ENCODE peak calls at places on chromosomes 11 and 22, in six cellular contexts. U, R, T, Q, P and L are unnamed samples.

GRCh38 chr11:120954381-120954780 is 69.5 kb upstream of the TBCEL start:
- DNase-seq in U (no peak), R (no peak), T (no peak), Q (no peak), P (no peak), L (no peak)

GRCh38 chr11:12013771-12014170 is 5.3 kb upstream of the DKK3 start:
- DNase-seq in U (no peak), R (no peak), T (no peak), Q (no peak), P (no peak), L (no peak)

GRCh38 chr22:38316340-38317236 is 645 bp downstream of the CSNK1E start:
- DNase-seq in U (peak), R (peak), T (no peak), Q (peak), P (peak), L (no peak)

GRCh38 chr22:35835998-35836691 is 118.5 kb downstream of the APOL5 start:
- DNase-seq in U (no peak), R (peak), T (peak), Q (peak), P (peak), L (no peak)

GRCh38 chr22:38850941-38851849 is 7.4 kb upstream of the NPTXR start:
- DNase-seq in U (no peak), R (no peak), T (peak), Q (no peak), P (no peak), L (no peak)

GRCh38 chr11:27839226-27839913 is 139.1 kb upstream of the BDNF start:
- DNase-seq in U (no peak), R (no peak), T (peak), Q (no peak), P (no peak), L (no peak)

GRCh38 chr22:36191106-36191836 is 10.3 kb downstream of the APOL4 start:
- DNase-seq in U (no peak), R (peak), T (no peak), Q (no peak), P (peak), L (no peak)

GRCh38 chr22:42670921-42671709 is 21.9 kb upstream of the CYB5R3 start:
- DNase-seq in U (no peak), R (no peak), T (peak), Q (no peak), P (no peak), L (no peak)

GRCh38 chr11:64650923-64651523 is 60.0 kb downstream of the SLC22A12 start:
- DNase-seq in U (peak), R (no peak), T (peak), Q (peak), P (no peak), L (no peak)

GRCh38 chr11:36312593-36312990 is 16.5 kb downstream of the PRR5L start:
- DNase-seq in U (no peak), R (no peak), T (peak), Q (no peak), P (no peak), L (no peak)

GRCh38 chr11:993632-994167 is 42.8 kb downstream of the MUC6 start:
- DNase-seq in U (no peak), R (no peak), T (no peak), Q (no peak), P (no peak), L (no peak)

GRCh38 chr11:7579226-7579825 is 65.5 kb downstream of the PPFIBP2 start:
- DNase-seq in U (no peak), R (peak), T (no peak), Q (no peak), P (no peak), L (no peak)

GRCh38 chr11:34151166-34151565 is 45.7 kb downstream of the NAT10 start:
- DNase-seq in U (no peak), R (peak), T (no peak), Q (no peak), P (no peak), L (no peak)

GRCh38 chr11:113296447-113297205 is 17.8 kb upstream of the TTC12 start:
- DNase-seq in U (no peak), R (no peak), T (no peak), Q (no peak), P (no peak), L (no peak)
- H3K27ac ChIP-seq in U (no peak), R (no peak), T (no peak), Q (no peak), P (no peak), L (no peak)

GRCh38 chr11:110469101-110469500 is 39.4 kb downstream of the FDX1 start:
- DNase-seq in U (no peak), R (no peak), T (no peak), Q (no peak), P (no peak), L (no peak)

GRCh38 chr11:110470716-110471115 is 41.0 kb downstream of the FDX1 start:
- DNase-seq in U (no peak), R (no peak), T (no peak), Q (no peak), P (no peak), L (no peak)

GRCh38 chr11:110472858-110473257 is 43.1 kb downstream of the FDX1 start:
- DNase-seq in U (no peak), R (no peak), T (peak), Q (no peak), P (no peak), L (no peak)

GRCh38 chr11:110473666-110474065 is 43.9 kb downstream of the FDX1 start:
- DNase-seq in U (no peak), R (no peak), T (no peak), Q (no peak), P (no peak), L (no peak)

DNA sequence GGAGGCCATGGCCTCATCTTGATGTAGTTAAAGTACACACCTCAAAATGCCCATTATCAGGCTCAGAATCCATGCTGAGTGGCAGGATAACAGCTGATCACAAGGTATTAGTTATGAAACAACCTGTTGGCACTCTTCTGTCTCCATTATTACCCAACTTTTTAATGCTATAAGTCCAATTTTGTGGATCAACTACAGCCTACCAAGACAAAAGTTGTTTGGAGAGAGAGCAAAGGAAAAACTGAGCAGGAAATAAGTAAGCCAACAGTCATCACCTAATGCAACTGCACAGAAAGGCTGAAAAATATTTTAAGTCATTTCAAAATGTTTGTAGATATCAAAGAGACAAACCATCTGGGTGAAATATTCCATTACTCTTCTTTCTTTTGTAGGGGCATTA is 41.6 kb downstream of the FDX1 start:
- DNase-seq in U (no peak), R (no peak), T (no peak), Q (no peak), P (no peak), L (no peak)
- H3K27ac ChIP-seq in U (no peak), R (no peak), T (no peak), Q (no peak), P (no peak), L (no peak)

GRCh38 chr22:30615543-30615954 is 8.6 kb downstream of the TCN2 start:
- DNase-seq in U (no peak), R (no peak), T (no peak), Q (no peak), P (no peak), L (no peak)
- H3K27ac ChIP-seq in U (no peak), R (no peak), T (no peak), Q (no peak), P (no peak), L (no peak)

GRCh38 chr11:106390078-106390477 is 312.6 kb downstream of the AASDHPPT start:
- DNase-seq in U (no peak), R (no peak), T (no peak), Q (no peak), P (no peak), L (no peak)

GRCh38 chr11:106389096-106389495 is 311.6 kb downstream of the AASDHPPT start:
- DNase-seq in U (no peak), R (no peak), T (peak), Q (no peak), P (no peak), L (no peak)

GRCh38 chr11:106395716-106396349 is 318.4 kb downstream of the AASDHPPT start:
- DNase-seq in U (no peak), R (no peak), T (no peak), Q (no peak), P (no peak), L (no peak)

GRCh38 chr11:106386519-106386918 is 309.1 kb downstream of the AASDHPPT start:
- DNase-seq in U (no peak), R (no peak), T (no peak), Q (no peak), P (no peak), L (no peak)

GRCh38 chr11:106391771-106392412 is 314.4 kb downstream of the AASDHPPT start:
- DNase-seq in U (no peak), R (no peak), T (no peak), Q (no peak), P (no peak), L (no peak)
- H3K27ac ChIP-seq in U (no peak), R (no peak), T (peak), Q (no peak), P (no peak), L (peak)

GRCh38 chr22:25403284-25403606 is 161.2 kb upstream of the GRK3 start:
- DNase-seq in U (no peak), R (no peak), T (no peak), Q (no peak), P (no peak), L (no peak)

GRCh38 chr22:25404556-25404922 is 159.9 kb upstream of the GRK3 start:
- DNase-seq in U (no peak), R (peak), T (no peak), Q (peak), P (no peak), L (no peak)

GRCh38 chr22:25403752-25404471 is 160.6 kb upstream of the GRK3 start:
- DNase-seq in U (no peak), R (peak), T (no peak), Q (peak), P (no peak), L (no peak)

GRCh38 chr22:25402501-25403283 is 161.8 kb upstream of the GRK3 start:
- DNase-seq in U (no peak), R (peak), T (no peak), Q (no peak), P (peak), L (no peak)

DNA sequence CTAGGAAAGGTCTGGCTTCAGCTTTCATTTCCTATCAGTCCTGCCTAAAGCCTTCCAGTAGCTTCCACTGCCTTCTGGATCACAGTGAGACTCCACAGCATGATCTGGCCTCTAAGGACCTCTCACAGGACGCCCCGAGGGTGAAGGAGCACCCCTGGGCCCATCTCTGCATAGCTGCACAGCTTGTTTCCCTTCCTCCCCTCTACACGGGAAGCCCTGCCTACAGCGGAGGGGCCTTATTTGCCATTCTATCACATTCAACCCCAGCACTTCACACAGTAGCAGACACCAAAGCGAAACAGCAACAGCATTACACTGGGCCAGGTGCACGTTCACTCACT is 162.3 kb upstream of the GRK3 start:
- DNase-seq in U (no peak), R (peak), T (no peak), Q (no peak), P (no peak), L (no peak)
- H3K27ac ChIP-seq in U (no peak), R (peak), T (no peak), Q (no peak), P (peak), L (peak)

DNA sequence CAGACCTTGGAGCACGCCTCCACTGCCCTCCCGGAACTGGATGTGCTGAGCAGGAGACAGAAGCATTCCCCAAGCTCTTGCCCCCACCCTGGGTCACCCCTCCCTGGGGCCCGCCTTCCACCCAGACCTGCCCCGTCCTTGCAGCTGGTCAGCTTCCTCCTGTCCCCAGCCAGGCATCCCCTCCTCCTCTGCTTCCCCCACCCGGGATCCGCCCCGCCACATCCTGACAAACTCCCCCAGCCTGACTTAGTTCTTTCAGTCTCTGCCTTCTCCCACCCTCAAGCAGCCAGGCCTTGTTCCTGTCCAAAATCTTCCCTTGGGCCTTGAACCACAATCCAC is 1.1 kb upstream of the PLXNB2 start:
- DNase-seq in U (no peak), R (peak), T (no peak), Q (peak), P (peak), L (no peak)
- H3K27ac ChIP-seq in U (no peak), R (peak), T (no peak), Q (peak), P (peak), L (peak)

GRCh38 chr11:47850337-47850736 is 2.2 kb upstream of the NUP160 start:
- DNase-seq in U (no peak), R (no peak), T (no peak), Q (no peak), P (no peak), L (no peak)
- H3K27ac ChIP-seq in U (no peak), R (no peak), T (no peak), Q (no peak), P (no peak), L (no peak)

GRCh38 chr11:78822931-78823423 is 248.3 kb upstream of the NARS2 start:
- DNase-seq in U (no peak), R (peak), T (no peak), Q (no peak), P (peak), L (no peak)

GRCh38 chr11:78825531-78825930 is 250.9 kb upstream of the NARS2 start:
- DNase-seq in U (no peak), R (no peak), T (no peak), Q (no peak), P (no peak), L (no peak)

GRCh38 chr11:78821371-78822306 is 247.0 kb upstream of the NARS2 start:
- DNase-seq in U (no peak), R (no peak), T (no peak), Q (no peak), P (no peak), L (peak)

GRCh38 chr11:78820722-78821121 is 246.1 kb upstream of the NARS2 start:
- DNase-seq in U (no peak), R (no peak), T (no peak), Q (no peak), P (no peak), L (no peak)

DNA sequence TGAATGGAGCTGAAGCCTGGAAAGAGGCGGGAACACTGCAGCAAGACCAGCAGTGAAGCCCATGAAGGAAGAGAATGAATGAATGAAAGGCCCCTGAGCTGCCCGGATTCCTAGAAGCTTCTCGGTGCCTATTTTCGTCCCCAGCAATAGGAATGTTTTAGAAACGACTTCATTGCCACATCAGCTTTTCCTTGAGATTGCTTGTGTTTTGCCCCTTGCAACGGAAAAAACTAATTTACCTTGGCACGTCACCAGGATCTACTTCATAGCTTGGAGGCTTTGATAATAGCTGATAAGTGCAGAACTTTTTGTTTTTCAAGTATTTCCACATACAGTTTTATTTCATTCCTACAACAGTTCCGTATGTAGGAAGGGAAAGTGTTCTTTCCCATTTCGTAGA is 248.9 kb upstream of the NARS2 start:
- DNase-seq in U (no peak), R (no peak), T (no peak), Q (no peak), P (no peak), L (no peak)
- H3K27ac ChIP-seq in U (no peak), R (no peak), T (no peak), Q (no peak), P (no peak), L (no peak)

GRCh38 chr22:41523464-41524221 is 20.6 kb downstream of the POLR3H start:
- DNase-seq in U (no peak), R (no peak), T (peak), Q (no peak), P (peak), L (no peak)
- H3K27ac ChIP-seq in U (no peak), R (peak), T (peak), Q (no peak), P (peak), L (peak)